ENCODE peak calls at places on chromosome 19, in nine cellular contexts. N is colonic mucosa, X is heart right ventricle, S is GM12878, I is suprapubic skin, R is tibial artery, B is kidney epithelial cell, Y is NB4, F is AG04450. Z is an unnamed sample.
A peak's percentile ranks its signal among the peaks of the same experiment; 100 is the strongest.

GRCh38 chr19:58330458-58330857 is 3.7 kb downstream of the ZSCAN22 start:
- DNase-seq in N (no peak), X (no peak), S (no peak), I (no peak), R (no peak), B (no peak), Y (no peak), F (no peak), Z (no peak)

GRCh38 chr19:54532528-54532927 is 29.9 kb downstream of the LAIR2 start:
- DNase-seq in N (no peak), X (no peak), S (peak; percentile 77), I (no peak), R (no peak), B (no peak), Y (peak; percentile 51), F (no peak), Z (no peak)

GRCh38 chr19:43594710-43595604 is 977 bp downstream of the IRGQ start:
- DNase-seq in N (peak; percentile 61), X (no peak), S (no peak), I (no peak), R (no peak), B (peak; percentile 32), Y (peak; percentile 80), F (no peak), Z (no peak)

GRCh38 chr19:7292950-7293794 is 1.0 kb downstream of the INSR start:
- DNase-seq in N (peak; percentile 74), X (peak; percentile 34), S (no peak), I (peak; percentile 80), R (peak; percentile 80), B (no peak), Y (peak; percentile 60), F (no peak), Z (no peak)

GRCh38 chr19:45640849-45641273 is 1.7 kb upstream of the EML2 start:
- DNase-seq in N (peak; percentile 68), X (no peak), S (no peak), I (no peak), R (no peak), B (no peak), Y (no peak), F (no peak), Z (no peak)

GRCh38 chr19:57099199-57099661 is 20.6 kb upstream of the USP29 start:
- DNase-seq in N (peak; percentile 55), X (peak; percentile 41), S (no peak), I (no peak), R (peak; percentile 66), B (no peak), Y (peak; percentile 57), F (no peak), Z (peak; percentile 1)

GRCh38 chr19:57887195-57887941 is 1.5 kb downstream of the ZNF814 start:
- DNase-seq in N (peak; percentile 50), X (no peak), S (no peak), I (no peak), R (no peak), B (no peak), Y (no peak), F (no peak), Z (no peak)

GRCh38 chr19:376111-376470 is 31.5 kb upstream of the MIER2 start:
- DNase-seq in N (no peak), X (no peak), S (no peak), I (no peak), R (no peak), B (no peak), Y (no peak), F (no peak), Z (no peak)

GRCh38 chr19:18648971-18649310 is 12.1 kb downstream of the KLHL26 start:
- DNase-seq in N (no peak), X (no peak), S (no peak), I (no peak), R (peak; percentile 91), B (no peak), Y (no peak), F (no peak), Z (no peak)

GRCh38 chr19:38318595-38319142 is 976 bp upstream of the KCNK6 start:
- DNase-seq in N (no peak), X (peak; percentile 69), S (no peak), I (no peak), R (no peak), B (no peak), Y (no peak), F (no peak), Z (no peak)

GRCh38 chr19:3142292-3142670 is 6.4 kb downstream of the GNA15 start:
- DNase-seq in N (no peak), X (no peak), S (no peak), I (no peak), R (no peak), B (no peak), Y (peak; percentile 65), F (peak; percentile 42), Z (no peak)
- H3K4me3 ChIP-seq in N (no peak overlapping the region), X (no peak overlapping the region), S (no peak overlapping the region), I (peak overlapping the region; percentile 9), R (no peak overlapping the region), B (no peak overlapping the region), Y (no peak overlapping the region), F (no peak overlapping the region), Z (no peak overlapping the region)

DNA sequence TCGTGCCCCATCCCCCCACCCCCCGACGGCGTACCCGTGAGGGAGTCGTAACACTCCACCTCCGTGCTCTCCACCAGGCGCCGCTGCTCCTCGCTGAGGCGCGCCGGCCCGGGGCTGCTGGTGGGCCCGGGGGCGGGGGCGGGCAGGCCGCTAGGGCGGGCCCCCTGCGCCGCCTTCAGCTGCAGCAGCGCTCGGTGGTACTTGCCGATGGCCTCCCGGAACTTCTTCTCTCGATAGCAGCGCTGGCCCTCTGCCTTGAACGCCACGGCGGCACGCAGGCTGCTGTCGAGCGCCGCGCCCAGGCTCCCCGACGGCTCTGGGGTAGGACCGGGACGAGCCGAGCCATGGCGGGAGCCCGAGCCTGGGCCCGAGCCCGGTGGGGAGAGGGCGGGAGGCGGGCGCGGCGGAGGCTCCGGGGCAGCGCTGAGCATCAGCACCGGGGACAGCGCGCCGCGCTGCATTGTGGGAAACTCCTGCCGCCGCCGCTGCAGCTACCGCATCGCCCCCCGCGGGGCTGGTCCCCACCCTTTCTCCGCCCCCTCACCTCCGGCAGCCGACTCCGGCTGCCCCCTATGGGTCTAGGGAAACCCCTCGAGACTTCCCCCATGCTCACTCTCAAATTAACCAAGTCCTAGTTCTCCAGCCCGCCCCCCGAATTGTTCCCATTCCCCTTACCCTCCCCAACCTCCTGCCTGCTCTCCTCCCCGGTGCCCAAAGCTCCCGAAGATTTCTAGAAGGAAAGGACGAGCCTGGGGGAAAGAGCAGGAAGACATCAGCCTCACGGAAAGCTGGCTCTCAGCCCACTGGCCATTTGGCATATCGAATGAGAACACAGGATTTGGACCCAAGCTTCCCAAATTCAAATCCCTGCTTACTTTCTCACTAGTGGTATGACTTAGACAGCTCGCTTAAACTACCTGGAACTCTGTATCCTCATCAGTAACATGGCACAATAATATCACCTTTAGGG is at the start of gene TTC9B:
- DNase-seq in N (no peak), X (no peak), S (no peak), I (no peak), R (no peak), B (no peak), Y (no peak), F (no peak), Z (no peak)
- TF ChIP-seq CTCF in N (no peak), X (no peak), S (no peak), I (no peak), R (no peak), B (no peak), Y (no peak), F (no peak), Z (no peak)

GRCh38 chr19:13014101-13014920 is 19.0 kb downstream of the NFIX start:
- DNase-seq in N (no peak), X (no peak), S (no peak), I (no peak), R (no peak), B (no peak), Y (peak; percentile 69), F (no peak), Z (no peak)

GRCh38 chr19:13012690-13013608 is 17.7 kb downstream of the NFIX start:
- DNase-seq in N (peak; percentile 85), X (no peak), S (no peak), I (no peak), R (peak; percentile 90), B (no peak), Y (peak; percentile 76), F (no peak), Z (no peak)

GRCh38 chr19:13012390-13012689 is 17.1 kb downstream of the NFIX start:
- DNase-seq in N (no peak), X (no peak), S (no peak), I (no peak), R (no peak), B (no peak), Y (no peak), F (no peak), Z (no peak)

GRCh38 chr19:13014921-13015280 is 19.6 kb downstream of the NFIX start:
- DNase-seq in N (no peak), X (no peak), S (no peak), I (no peak), R (no peak), B (no peak), Y (no peak), F (no peak), Z (no peak)

DNA sequence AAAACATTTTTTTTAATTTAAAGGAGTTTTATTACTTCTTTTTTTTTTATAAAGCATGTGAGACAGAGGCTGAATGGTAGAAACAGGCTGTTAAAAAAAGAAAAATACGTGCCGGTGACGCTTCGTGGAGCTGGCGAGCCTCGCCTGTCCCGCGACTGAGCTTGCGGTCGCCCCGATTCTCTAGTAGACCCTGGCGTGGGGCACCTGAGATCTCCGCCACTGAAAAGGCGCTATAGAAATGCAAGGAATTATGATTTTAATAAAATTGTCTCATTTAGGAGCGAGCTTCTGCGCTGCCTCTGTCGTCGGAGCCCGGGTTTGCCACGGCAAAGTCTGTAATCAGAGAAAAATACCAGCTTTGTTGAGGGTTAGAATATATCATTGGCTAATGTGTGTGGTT is 18.4 kb downstream of the NFIX start:
- DNase-seq in N (no peak), X (no peak), S (no peak), I (no peak), R (no peak), B (no peak), Y (peak; percentile 40), F (no peak), Z (no peak)
- H3K4me3 ChIP-seq in N (no peak overlapping the region), X (peak overlapping the region; percentile 46), S (no peak overlapping the region), I (peak overlapping the region; percentile 50), R (peak overlapping the region; percentile 54), B (peak overlapping the region; percentile 5), Y (peak overlapping the region; percentile 58), F (no peak overlapping the region), Z (no peak overlapping the region)

GRCh38 chr19:49863935-49864320 is 3.4 kb downstream of the PNKP start:
- DNase-seq in N (peak; percentile 22), X (no peak), S (no peak), I (no peak), R (no peak), B (no peak), Y (no peak), F (no peak), Z (no peak)

GRCh38 chr19:49861541-49862410 is 5.6 kb downstream of the PNKP start:
- DNase-seq in N (no peak), X (peak; percentile 4), S (no peak), I (no peak), R (no peak), B (no peak), Y (no peak), F (no peak), Z (no peak)

GRCh38 chr19:49861127-49861526 is 6.2 kb downstream of the PNKP start:
- DNase-seq in N (no peak), X (no peak), S (no peak), I (peak; percentile 90), R (no peak), B (no peak), Y (no peak), F (no peak), Z (no peak)

GRCh38 chr19:49863254-49863934 is 4.0 kb downstream of the PNKP start:
- DNase-seq in N (no peak), X (no peak), S (no peak), I (no peak), R (no peak), B (no peak), Y (no peak), F (no peak), Z (no peak)

GRCh38 chr19:49862411-49863253 is 4.7 kb downstream of the PNKP start:
- DNase-seq in N (peak; percentile 26), X (no peak), S (no peak), I (no peak), R (no peak), B (no peak), Y (peak; percentile 58), F (no peak), Z (no peak)
- TF ChIP-seq CTCF in N (no peak), X (no peak), S (peak; percentile 21), I (no peak), R (no peak), B (peak; percentile 39), Y (peak; percentile 30), F (peak; percentile 36), Z (peak; percentile 34)

Z was measured in HFF-Myc.